ENCODE peak calls at places on chromosomes 7 and 10, in six cellular contexts. E, H, J, Q, U and T are unnamed samples.

GRCh38 chr10:122863216-122863615 is 16.2 kb downstream of the FAM24B start:
- DNase-seq in U (no peak), J (no peak), E (no peak), H (no peak), Q (no peak), T (no peak)

GRCh38 chr7:132276252-132276651 is 300.0 kb downstream of the PLXNA4 start:
- DNase-seq in H (no peak), U (no peak), Q (no peak), J (no peak), E (no peak), T (no peak)

GRCh38 chr10:6201511-6201975 is 1.2 kb upstream of the PFKFB3 start:
- DNase-seq in Q (peak), E (peak), U (peak), J (peak), H (peak), T (no peak)

GRCh38 chr7:154231732-154232131 is 179.5 kb downstream of the DPP6 start:
- DNase-seq in U (no peak), H (no peak), J (no peak), Q (no peak), E (no peak), T (no peak)

GRCh38 chr10:53222806-53223205 is 450.2 kb upstream of the MBL2 start:
- DNase-seq in H (no peak), E (no peak), U (no peak), Q (no peak), J (no peak), T (no peak)

GRCh38 chr7:6149996-6150395 is 118.8 kb downstream of the ANKRD61 start:
- DNase-seq in H (no peak), U (no peak), J (no peak), Q (no peak), E (no peak), T (no peak)

GRCh38 chr7:122689346-122690109 is 9.4 kb downstream of the RNF133 start:
- DNase-seq in H (no peak), E (no peak), U (no peak), J (no peak), Q (no peak), T (no peak)

GRCh38 chr10:93062499-93063216 is 2.1 kb downstream of the CYP26C1 start:
- DNase-seq in H (no peak), E (no peak), J (peak), Q (no peak), U (peak), T (no peak)

GRCh38 chr10:17134737-17135260 is 5.2 kb upstream of the CUBN start:
- DNase-seq in E (no peak), U (no peak), H (no peak), J (no peak), Q (no peak), T (no peak)

GRCh38 chr7:7256731-7257274 is 74.5 kb downstream of the C1GALT1 start:
- DNase-seq in U (no peak), Q (no peak), J (no peak), E (no peak), H (no peak), T (no peak)

GRCh38 chr10:33157108-33157507 is 177.4 kb downstream of the NRP1 start:
- DNase-seq in J (no peak), H (no peak), Q (no peak), U (peak), E (no peak), T (no peak)

GRCh38 chr10:69211524-69211923 is 8.6 kb upstream of the HKDC1 start:
- DNase-seq in H (no peak), E (no peak), Q (no peak), U (no peak), J (no peak), T (no peak)

GRCh38 chr7:130943336-130943901 is 209.4 kb upstream of the KLF14 start:
- DNase-seq in H (no peak), E (no peak), Q (no peak), J (no peak), U (peak), T (no peak)

GRCh38 chr7:25852249-25852994 is 299.6 kb upstream of the NFE2L3 start:
- DNase-seq in H (no peak), J (no peak), U (peak), Q (no peak), E (no peak), T (no peak)

GRCh38 chr7:75948179-75948578 is 33.2 kb downstream of the POR start:
- DNase-seq in Q (no peak), J (no peak), H (no peak), U (no peak), E (no peak), T (no peak)

GRCh38 chr7:44581426-44581906 is 565 bp downstream of the TMED4 start:
- DNase-seq in E (peak), Q (no peak), J (no peak), U (peak), H (peak), T (no peak)

GRCh38 chr7:139767561-139767982 is 10.2 kb downstream of the HIPK2 start:
- DNase-seq in J (no peak), E (no peak), Q (no peak), U (peak), H (peak), T (no peak)

GRCh38 chr7:80542398-80542797 is 30.5 kb upstream of the GNAT3 start:
- DNase-seq in H (no peak), E (no peak), U (peak), Q (no peak), J (no peak), T (no peak)

GRCh38 chr7:30843741-30844482 is 67.7 kb upstream of the AQP1 start:
- DNase-seq in U (no peak), Q (no peak), J (no peak), H (no peak), E (no peak), T (no peak)

GRCh38 chr7:96285579-96285978 is 36.3 kb downstream of the SLC25A13 start:
- DNase-seq in H (no peak), Q (no peak), J (no peak), E (no peak), U (no peak), T (no peak)

GRCh38 chr7:26525413-26526287 is 234.0 kb downstream of the SNX10 start:
- DNase-seq in U (no peak), E (no peak), H (no peak), J (no peak), Q (no peak), T (no peak)

GRCh38 chr10:4447977-4448376 is 378.0 kb upstream of the AKR1E2 start:
- DNase-seq in E (no peak), U (no peak), J (no peak), Q (no peak), H (no peak), T (no peak)

GRCh38 chr10:64682043-64682442 is 1160.8 kb downstream of the REEP3 start:
- DNase-seq in Q (no peak), E (no peak), H (no peak), J (no peak), U (no peak), T (no peak)

GRCh38 chr10:184911-185310 is 49.7 kb downstream of the ZMYND11 start:
- DNase-seq in J (no peak), Q (no peak), U (peak), H (no peak), E (no peak), T (no peak)

GRCh38 chr7:99001482-99002145 is 123.3 kb downstream of the TRRAP start:
- DNase-seq in J (no peak), Q (no peak), E (no peak), H (no peak), U (no peak), T (no peak)

GRCh38 chr10:93566435-93567276 is at the start of gene FFAR4:
- DNase-seq in H (no peak), U (no peak), J (peak), E (no peak), Q (no peak), T (no peak)

GRCh38 chr7:45456747-45457146 is 117.4 kb upstream of the ADCY1 start:
- DNase-seq in Q (no peak), E (no peak), U (peak), J (no peak), H (no peak), T (no peak)

GRCh38 chr10:5666324-5667220 is at the start of gene ASB13:
- DNase-seq in Q (peak), U (peak), E (peak), J (peak), H (no peak), T (no peak)

DNA sequence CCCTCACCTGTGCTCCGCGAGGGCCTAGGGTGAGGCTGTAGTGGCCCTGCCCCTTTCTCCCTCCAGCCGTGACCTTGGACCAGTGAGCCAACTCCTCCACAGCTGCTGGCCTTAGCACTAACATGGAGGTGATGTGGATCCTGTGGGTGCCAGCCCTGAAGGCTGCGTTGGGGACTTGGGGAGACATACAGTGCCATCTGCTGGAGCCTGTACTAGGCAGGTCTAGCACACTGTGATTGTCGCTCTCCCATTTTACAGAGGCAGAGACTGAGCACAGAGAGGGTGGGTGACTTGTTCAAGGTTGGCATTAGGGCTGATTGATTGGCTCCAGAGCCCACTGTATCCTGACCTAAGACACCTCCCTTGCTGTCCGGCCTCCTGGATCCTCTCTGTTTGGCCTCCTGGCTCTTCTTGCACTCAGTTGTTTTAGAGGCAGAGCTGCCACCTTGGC is 37.6 kb downstream of the PRF1 start:
- DNase-seq in Q (no peak), H (no peak), U (no peak), E (no peak), J (no peak), T (no peak)
- TF ChIP-seq CTCF in Q (no peak), H (peak), U (no peak), E (no peak), J (no peak), T (no peak)

GRCh38 chr10:47438857-47439474 is 44.9 kb downstream of the ANXA8 start:
- DNase-seq in E (no peak), U (peak), H (no peak), J (peak), Q (no peak), T (no peak)
- TF ChIP-seq CTCF in E (no peak), U (peak), H (peak), J (no peak), Q (no peak), T (no peak)

GRCh38 chr10:74763934-74764591 is 62.3 kb upstream of the KAT6B start:
- DNase-seq in Q (no peak), U (no peak), E (no peak), H (no peak), J (no peak), T (no peak)

GRCh38 chr10:74755273-74755672 is 71.1 kb upstream of the KAT6B start:
- DNase-seq in E (no peak), Q (no peak), J (no peak), U (no peak), H (no peak), T (no peak)

GRCh38 chr10:74765465-74765864 is 60.9 kb upstream of the KAT6B start:
- DNase-seq in E (no peak), H (no peak), Q (no peak), J (no peak), U (no peak), T (no peak)

GRCh38 chr10:74754397-74754796 is 72.0 kb upstream of the KAT6B start:
- DNase-seq in U (no peak), J (no peak), H (no peak), Q (no peak), E (no peak), T (no peak)

GRCh38 chr10:74760042-74760979 is 66.1 kb upstream of the KAT6B start:
- DNase-seq in J (no peak), H (no peak), E (no peak), U (peak), Q (no peak), T (no peak)
- TF ChIP-seq CTCF in J (no peak), H (no peak), E (no peak), U (no peak), Q (no peak), T (no peak)

GRCh38 chr7:71016387-71016786 is 115.6 kb upstream of the GALNT17 start:
- DNase-seq in U (no peak), E (no peak), Q (no peak), J (no peak), H (no peak), T (no peak)
- TF ChIP-seq CTCF in U (no peak), E (no peak), Q (no peak), J (no peak), H (no peak), T (no peak)

GRCh38 chr7:11448319-11448718 is 383.7 kb downstream of the THSD7A start:
- DNase-seq in U (no peak), J (no peak), E (no peak), H (no peak), Q (no peak), T (no peak)
- TF ChIP-seq CTCF in U (no peak), J (no peak), E (no peak), H (no peak), Q (no peak), T (no peak)

GRCh38 chr7:134255814-134256213 is 60.9 kb downstream of the SLC35B4 start:
- DNase-seq in U (peak), Q (no peak), H (no peak), E (no peak), J (no peak), T (no peak)

GRCh38 chr7:134254311-134254710 is 62.4 kb downstream of the SLC35B4 start:
- DNase-seq in E (no peak), U (peak), Q (no peak), J (no peak), H (no peak), T (no peak)
- TF ChIP-seq CTCF in E (no peak), U (peak), Q (no peak), J (no peak), H (no peak), T (peak)

GRCh38 chr10:118776960-118777359 is 22.2 kb upstream of the CACUL1 start:
- DNase-seq in J (no peak), Q (no peak), H (no peak), E (no peak), U (no peak), T (no peak)

GRCh38 chr10:118778727-118779126 is 24.0 kb upstream of the CACUL1 start:
- DNase-seq in H (no peak), J (no peak), U (no peak), E (no peak), Q (no peak), T (no peak)

GRCh38 chr10:118773041-118773440 is 18.3 kb upstream of the CACUL1 start:
- DNase-seq in Q (no peak), H (no peak), J (no peak), E (no peak), U (no peak), T (no peak)

GRCh38 chr10:118776033-118776432 is 21.3 kb upstream of the CACUL1 start:
- DNase-seq in E (no peak), J (no peak), H (no peak), U (no peak), Q (no peak), T (no peak)

DNA sequence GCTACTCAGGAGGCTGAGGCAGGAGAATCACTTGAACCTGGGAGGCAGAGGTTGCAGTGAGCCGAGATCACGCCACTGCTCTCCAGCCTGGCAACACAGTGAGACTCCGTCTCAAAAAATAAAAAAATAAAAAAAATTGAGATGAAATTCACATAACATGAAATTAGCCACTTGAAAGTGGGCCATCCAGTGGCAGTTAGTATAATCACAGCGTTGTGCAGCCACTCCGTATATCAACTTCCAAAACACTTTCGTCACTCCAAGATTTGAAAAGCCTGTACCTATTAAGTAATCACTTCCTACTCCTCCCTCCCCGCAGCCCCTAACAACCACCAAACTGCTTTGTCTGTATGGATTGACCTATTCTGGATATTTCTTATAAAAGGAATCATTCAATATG is 20.7 kb upstream of the CACUL1 start:
- DNase-seq in J (no peak), Q (no peak), E (no peak), U (no peak), H (no peak), T (no peak)
- TF ChIP-seq CTCF in J (peak), Q (no peak), E (no peak), U (peak), H (no peak), T (no peak)

GRCh38 chr10:47361293-47361692 is 13.1 kb downstream of the RBP3 start:
- DNase-seq in H (no peak), J (no peak), E (no peak), U (peak), Q (no peak), T (no peak)

GRCh38 chr10:47362199-47362598 is 14.0 kb downstream of the RBP3 start:
- DNase-seq in H (no peak), Q (no peak), J (no peak), E (no peak), U (no peak), T (no peak)

GRCh38 chr10:47359626-47360418 is 11.7 kb downstream of the RBP3 start:
- DNase-seq in H (no peak), E (no peak), Q (no peak), J (no peak), U (no peak), T (no peak)

GRCh38 chr10:47359101-47359500 is 10.9 kb downstream of the RBP3 start:
- DNase-seq in Q (no peak), J (no peak), E (no peak), U (no peak), H (no peak), T (no peak)

GRCh38 chr10:47360419-47361040 is 12.4 kb downstream of the RBP3 start:
- DNase-seq in J (no peak), H (no peak), Q (no peak), E (no peak), U (no peak), T (peak)
- TF ChIP-seq CTCF in J (no peak), H (no peak), Q (no peak), E (no peak), U (no peak), T (no peak)

GRCh38 chr10:103660364-103661197 is 167.1 kb downstream of the NEURL1 start:
- DNase-seq in J (peak), E (no peak), U (peak), H (no peak), Q (peak), T (no peak)
- TF ChIP-seq CTCF in J (no peak), E (no peak), U (peak), H (no peak), Q (no peak), T (no peak)